ENCODE peak calls at places on chromosomes 12 and 14, in ten cellular contexts. X is mammary epithelial cell; E is CD8-positive, alpha-beta memory T cell; H is mesendoderm; I is heart right ventricle; B is upper lobe of right lung; Y is esophagus muscularis mucosa; Q is AG04450; N is GM23248; D is CD8-positive, alpha-beta T cell. T is an unnamed sample.

GRCh38 chr12:71686658-71687025 is 760 bp downstream of the TMEM19 start:
- DNase-seq in X (peak), E (no peak), H (no peak), I (no peak), B (no peak), Y (no peak), Q (no peak), N (peak), D (no peak), T (no peak)

GRCh38 chr12:43315961-43316360 is 236.0 kb downstream of the ADAMTS20 start:
- DNase-seq in X (no peak), E (no peak), H (no peak), I (no peak), B (no peak), Y (no peak), Q (no peak), N (no peak), D (no peak), T (no peak)

GRCh38 chr12:51911307-51911706 is 4.0 kb downstream of the ACVRL1 start:
- DNase-seq in X (no peak), E (no peak), H (no peak), I (no peak), B (peak), Y (no peak), Q (no peak), N (no peak), D (no peak), T (no peak)

GRCh38 chr14:103130965-103131364 is 7.7 kb downstream of the TNFAIP2 start:
- DNase-seq in X (peak), E (no peak), H (no peak), I (no peak), B (no peak), Y (no peak), Q (peak), N (peak), D (no peak), T (peak)

GRCh38 chr12:91276529-91276928 is 93.9 kb upstream of the DCN start:
- DNase-seq in X (no peak), E (no peak), H (no peak), I (no peak), B (no peak), Y (no peak), Q (no peak), N (no peak), D (no peak), T (no peak)

GRCh38 chr14:24037658-24038037 is 14.2 kb upstream of the CARMIL3 start:
- DNase-seq in X (no peak), E (no peak), H (no peak), I (no peak), B (no peak), Y (no peak), Q (no peak), N (no peak), D (no peak), T (no peak)

GRCh38 chr14:68074765-68075381 is 255.3 kb downstream of the RAD51B start:
- DNase-seq in X (no peak), E (no peak), H (peak), I (no peak), B (no peak), Y (no peak), Q (no peak), N (no peak), D (no peak), T (no peak)

GRCh38 chr14:93034671-93034994 is 81.1 kb downstream of the ITPK1 start:
- DNase-seq in X (no peak), E (no peak), H (no peak), I (no peak), B (no peak), Y (no peak), Q (no peak), N (no peak), D (no peak), T (no peak)

GRCh38 chr12:29376118-29376517 is 4.9 kb downstream of the ERGIC2 start:
- DNase-seq in X (no peak), E (no peak), H (no peak), I (no peak), B (no peak), Y (no peak), Q (no peak), N (no peak), D (no peak), T (no peak)

GRCh38 chr12:79187032-79187431 is 322.5 kb downstream of the SYT1 start:
- DNase-seq in X (no peak), E (no peak), H (no peak), I (peak), B (no peak), Y (no peak), Q (no peak), N (no peak), D (no peak), T (no peak)

GRCh38 chr12:52081263-52081733 is 1.8 kb downstream of the SMIM41 start:
- DNase-seq in X (no peak), E (no peak), H (no peak), I (no peak), B (peak), Y (no peak), Q (no peak), N (no peak), D (no peak), T (peak)

GRCh38 chr14:75232597-75232996 is 46.0 kb upstream of the FOS start:
- DNase-seq in X (no peak), E (peak), H (peak), I (no peak), B (no peak), Y (no peak), Q (no peak), N (no peak), D (peak), T (no peak)

GRCh38 chr14:104639889-104640548 is 35.4 kb upstream of the TMEM179 start:
- DNase-seq in X (peak), E (peak), H (peak), I (peak), B (peak), Y (no peak), Q (no peak), N (peak), D (peak), T (peak)

GRCh38 chr14:50335389-50335788 is 23.3 kb downstream of the DMAC2L start:
- DNase-seq in X (no peak), E (no peak), H (peak), I (peak), B (no peak), Y (peak), Q (no peak), N (peak), D (no peak), T (no peak)

GRCh38 chr14:81023095-81023710 is 67.8 kb downstream of the TSHR start:
- DNase-seq in X (no peak), E (no peak), H (no peak), I (no peak), B (no peak), Y (no peak), Q (no peak), N (no peak), D (no peak), T (no peak)

GRCh38 chr12:105079011-105079570 is 5.2 kb downstream of the ALDH1L2 start:
- DNase-seq in X (no peak), E (no peak), H (no peak), I (no peak), B (no peak), Y (no peak), Q (no peak), N (no peak), D (no peak), T (no peak)

GRCh38 chr12:83468988-83469908 is 782.5 kb downstream of the TMTC2 start:
- DNase-seq in X (peak), E (no peak), H (no peak), I (no peak), B (no peak), Y (no peak), Q (no peak), N (peak), D (no peak), T (no peak)

GRCh38 chr12:114201794-114202193 is 204.2 kb downstream of the TBX5 start:
- DNase-seq in X (no peak), E (no peak), H (no peak), I (no peak), B (no peak), Y (no peak), Q (no peak), N (no peak), D (no peak), T (no peak)

GRCh38 chr14:30078827-30079402 is 151.3 kb upstream of the PRKD1 start:
- DNase-seq in X (no peak), E (no peak), H (no peak), I (no peak), B (no peak), Y (no peak), Q (no peak), N (peak), D (no peak), T (no peak)

GRCh38 chr14:72434856-72435255 is 459.0 kb downstream of the DPF3 start:
- DNase-seq in X (no peak), E (no peak), H (no peak), I (no peak), B (no peak), Y (no peak), Q (no peak), N (no peak), D (no peak), T (no peak)

GRCh38 chr12:12505544-12506501 is 56.8 kb downstream of the DUSP16 start:
- DNase-seq in X (no peak), E (no peak), H (peak), I (peak), B (no peak), Y (no peak), Q (peak), N (peak), D (no peak), T (no peak)

GRCh38 chr12:60100852-60101251 is 505.0 kb downstream of the SLC16A7 start:
- DNase-seq in X (peak), E (no peak), H (no peak), I (no peak), B (no peak), Y (no peak), Q (no peak), N (no peak), D (no peak), T (no peak)

GRCh38 chr14:70896981-70897380 is 10.3 kb upstream of the PCNX1 start:
- DNase-seq in X (peak), E (no peak), H (peak), I (no peak), B (no peak), Y (no peak), Q (no peak), N (peak), D (no peak), T (no peak)

GRCh38 chr12:66695130-66695529 is 16.3 kb upstream of the GRIP1 start:
- DNase-seq in X (no peak), E (no peak), H (no peak), I (no peak), B (no peak), Y (no peak), Q (no peak), N (no peak), D (no peak), T (no peak)

DNA sequence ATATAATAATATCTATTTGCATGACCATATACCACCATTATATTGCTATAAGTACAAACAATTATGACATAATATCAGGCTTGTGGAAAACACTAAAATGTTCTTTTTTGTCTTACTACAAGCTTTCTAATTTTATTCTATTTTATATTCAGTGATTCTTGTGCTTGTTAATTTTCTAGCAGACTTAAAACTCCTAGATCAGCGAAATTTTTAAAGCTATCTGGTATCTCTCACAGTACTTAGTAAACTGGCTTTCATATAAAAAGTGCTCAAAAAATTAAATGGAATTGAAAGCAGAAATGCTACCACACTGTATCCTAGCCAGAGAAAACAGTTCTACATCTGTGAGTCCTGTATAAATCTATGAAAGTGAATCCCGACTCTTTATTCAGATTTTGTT is 105.3 kb downstream of the PAX9 start:
- DNase-seq in X (no peak), E (no peak), H (no peak), I (no peak), B (no peak), Y (no peak), Q (no peak), N (no peak), D (no peak), T (no peak)
- H3K4me3 ChIP-seq in X (no peak), E (no peak), H (no peak), I (no peak), B (no peak), Y (no peak), Q (no peak), N (no peak), D (no peak), T (no peak)

DNA sequence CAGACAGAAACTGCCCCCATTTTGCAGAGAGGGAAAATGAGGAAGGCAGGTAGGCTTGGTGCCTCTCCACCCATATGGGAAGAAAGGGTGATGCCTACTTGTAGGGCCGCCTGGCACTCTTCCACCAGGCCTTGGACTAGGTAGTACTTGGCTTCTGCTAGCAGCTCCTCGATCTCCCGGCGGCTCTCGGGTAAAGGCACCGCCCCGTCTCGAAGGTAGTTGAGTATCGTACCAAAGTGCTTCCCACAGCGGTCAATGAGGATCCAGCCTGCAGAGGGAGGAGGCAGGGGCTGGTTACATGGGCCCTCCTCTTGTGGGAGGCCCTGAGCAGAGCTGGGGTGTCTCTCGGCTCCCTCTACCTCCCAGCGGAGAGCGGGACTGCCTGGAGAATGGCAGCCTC is 16.6 kb downstream of the KCTD10 start:
- DNase-seq in X (no peak), E (no peak), H (no peak), I (no peak), B (peak), Y (no peak), Q (no peak), N (no peak), D (no peak), T (no peak)
- H3K27ac ChIP-seq in X (no peak), E (peak), H (no peak), I (peak), B (peak), Y (peak), Q (peak), N (peak), D (no peak), T (peak)

DNA sequence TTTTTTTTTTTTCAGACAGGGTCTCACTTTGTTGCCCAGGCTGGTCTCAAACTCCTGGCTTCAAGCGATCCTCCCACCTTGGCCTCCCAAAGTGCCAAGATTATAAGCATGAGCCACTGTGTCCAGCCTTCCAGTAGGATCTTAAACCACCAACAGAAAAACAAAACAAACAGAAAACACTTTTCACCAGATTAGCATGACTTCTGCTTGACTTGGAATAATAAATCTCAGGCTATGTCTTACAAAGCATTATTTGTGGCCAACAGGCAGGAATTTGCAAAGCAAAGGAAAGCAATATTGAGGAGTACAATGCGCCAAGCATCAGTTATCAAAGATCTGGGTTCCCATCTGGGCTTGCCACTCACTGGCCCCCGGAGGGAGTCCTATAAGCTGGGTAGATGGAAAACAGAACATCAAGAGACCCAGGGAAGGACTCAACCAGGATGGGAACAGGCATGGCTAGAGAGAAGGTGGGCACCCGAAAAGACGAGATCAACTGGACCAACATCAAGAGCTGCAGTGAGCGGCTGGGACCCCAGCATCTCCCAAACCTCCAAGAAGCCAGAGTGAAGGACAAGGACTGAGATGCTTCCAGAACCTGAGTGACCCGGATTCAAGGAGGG is 101.3 kb downstream of the TMEM30B start:
- DNase-seq in X (no peak), E (no peak), H (no peak), I (no peak), B (no peak), Y (peak), Q (no peak), N (no peak), D (no peak), T (no peak)
- H3K4me3 ChIP-seq in X (no peak), E (no peak), H (no peak), I (no peak), B (no peak), Y (no peak), Q (no peak), N (no peak), D (no peak), T (no peak)

DNA sequence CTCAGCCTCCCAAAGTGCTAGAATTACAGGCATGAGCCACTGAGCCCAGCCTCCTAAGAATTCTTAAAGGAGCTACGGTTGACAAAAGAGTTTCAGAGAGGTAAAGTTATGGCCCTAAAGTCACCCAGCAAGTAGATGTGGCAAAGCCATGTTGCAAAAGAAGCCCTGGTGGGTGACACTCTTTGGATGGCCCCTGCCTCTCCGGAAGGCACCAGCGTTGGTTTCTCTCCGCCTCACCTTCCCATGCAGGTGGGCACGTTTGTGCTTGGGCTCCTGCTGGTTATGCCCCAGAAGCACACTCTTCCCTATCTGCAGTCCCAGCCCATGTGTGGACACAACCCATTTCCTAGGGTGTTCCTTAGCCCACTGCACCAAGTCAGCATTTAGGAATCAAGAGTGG is 9.5 kb upstream of the SERPINA3 start:
- DNase-seq in X (no peak), E (no peak), H (no peak), I (no peak), B (no peak), Y (no peak), Q (no peak), N (no peak), D (no peak), T (peak)
- H3K27ac ChIP-seq in X (no peak), E (no peak), H (no peak), I (peak), B (peak), Y (peak), Q (peak), N (peak), D (no peak), T (no peak)

DNA sequence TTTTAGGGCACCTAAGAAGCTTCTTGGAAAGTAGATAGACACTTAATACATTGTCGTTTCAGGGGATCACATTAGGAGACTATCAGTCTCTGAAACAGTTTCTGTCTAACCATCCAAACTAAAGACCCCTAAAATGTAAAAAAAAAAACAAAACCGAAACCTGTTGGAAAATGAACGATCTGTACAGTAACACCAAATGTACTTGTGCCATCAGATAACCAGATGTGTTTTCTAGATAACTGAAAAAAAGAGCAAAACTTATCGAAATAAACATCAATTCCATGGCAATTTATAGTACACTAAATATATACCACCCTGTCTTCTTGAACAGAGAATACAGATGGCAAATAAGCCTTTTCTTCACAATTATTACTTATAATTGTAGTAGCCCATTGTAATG is 2.0 kb downstream of the LDHB start:
- DNase-seq in X (no peak), E (no peak), H (no peak), I (no peak), B (no peak), Y (no peak), Q (no peak), N (no peak), D (no peak), T (no peak)
- H3K4me3 ChIP-seq in X (peak), E (peak), H (no peak), I (peak), B (peak), Y (no peak), Q (peak), N (peak), D (peak), T (no peak)

DNA sequence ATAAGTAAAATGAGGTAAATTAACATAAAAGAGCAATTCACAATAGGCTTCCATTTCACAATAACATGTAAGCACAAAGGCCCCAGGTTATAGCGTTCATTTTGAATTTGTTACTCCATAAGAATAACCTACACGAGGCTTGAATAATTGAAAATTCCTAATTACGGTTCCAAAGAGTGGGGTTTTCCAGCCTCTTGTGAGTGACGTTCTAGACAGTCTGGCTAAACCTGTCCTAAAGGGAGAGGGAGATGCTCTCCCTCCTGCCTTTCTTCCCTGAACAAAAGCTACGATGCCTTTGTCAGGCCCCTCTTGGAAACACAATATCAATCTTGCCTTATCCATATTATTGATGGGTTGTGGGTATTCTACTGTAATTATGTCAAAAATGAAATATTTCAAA is 24.3 kb upstream of the VRK1 start:
- DNase-seq in X (no peak), E (no peak), H (no peak), I (no peak), B (no peak), Y (no peak), Q (no peak), N (no peak), D (no peak), T (no peak)
- H3K27ac ChIP-seq in X (no peak), E (no peak), H (no peak), I (no peak), B (no peak), Y (no peak), Q (no peak), N (no peak), D (no peak), T (no peak)

GRCh38 chr12:115423546-115423987 is 739.6 kb upstream of the TBX3 start:
- DNase-seq in X (no peak), E (no peak), H (no peak), I (no peak), B (no peak), Y (no peak), Q (no peak), N (no peak), D (no peak), T (peak)
- H3K4me3 ChIP-seq in X (no peak), E (no peak), H (no peak), I (no peak), B (no peak), Y (no peak), Q (no peak), N (no peak), D (no peak), T (no peak)

T was measured in right lobe of liver.